ENCODE peak calls at places on chromosome 22, in five cellular contexts. O is activated CD4-positive, alpha-beta T cell treated with anti-CD3 and anti-CD28 coated beads, Interleukin-2, amount 50 U/mL, for 48 hours; B is SK-N-MC; Y is IMR-90; Z is neural crest cell. X is an unnamed sample.

GRCh38 chr22:49206281-49206680 is 621.4 kb downstream of the BRD1 start:
- DNase-seq in O (no peak), Z (no peak), Y (no peak), B (no peak), X (no peak)

GRCh38 chr22:38452373-38453064 is 2.5 kb downstream of the KCNJ4 start:
- DNase-seq in Y (peak), B (no peak), O (no peak), Z (no peak), X (peak)

GRCh38 chr22:20952544-20953341 is 14.3 kb upstream of the AIFM3 start:
- DNase-seq in O (no peak), Z (no peak), B (no peak), Y (no peak), X (no peak)

GRCh38 chr22:20243545-20244249 is 24.4 kb downstream of the RTN4R start:
- DNase-seq in Y (peak), Z (no peak), B (peak), O (peak), X (peak)

GRCh38 chr22:24066872-24067271 is 55.8 kb downstream of the CABIN1 start:
- DNase-seq in Z (no peak), O (no peak), Y (no peak), B (no peak), X (no peak)

GRCh38 chr22:37301144-37301820 is 19.0 kb downstream of the CYTH4 start:
- DNase-seq in B (no peak), O (no peak), Z (no peak), Y (peak), X (no peak)

GRCh38 chr22:30575859-30576258 is 1.4 kb upstream of the GAL3ST1 start:
- DNase-seq in O (no peak), B (no peak), Z (no peak), Y (no peak), X (no peak)

GRCh38 chr22:48749555-48750227 is 1078.0 kb downstream of the BRD1 start:
- DNase-seq in B (no peak), Z (no peak), O (no peak), Y (no peak), X (no peak)

GRCh38 chr22:27682438-27682837 is 119.1 kb downstream of the MN1 start:
- DNase-seq in O (no peak), B (no peak), Z (peak), Y (no peak), X (no peak)

GRCh38 chr22:49044091-49044490 is 783.6 kb downstream of the BRD1 start:
- DNase-seq in Y (no peak), Z (no peak), O (no peak), B (no peak), X (no peak)

GRCh38 chr22:43238526-43239006 is 51.6 kb upstream of the TTLL12 start:
- DNase-seq in B (no peak), O (no peak), Z (no peak), Y (no peak), X (no peak)